ENCODE peak calls at places on chromosome 11, in six cellular contexts. K, T, H, X, O and N are unnamed samples.

GRCh38 chr11:7484645-7485044 is 661 bp upstream of the OLFML1 start:
- DNase-seq in K (no peak), T (no peak), H (no peak), X (no peak), O (no peak), N (no peak)

GRCh38 chr11:75481602-75482309 is 44.0 kb downstream of the GDPD5 start:
- DNase-seq in K (no peak), T (no peak), H (no peak), X (no peak), O (no peak), N (no peak)

GRCh38 chr11:14259870-14260269 is 99.1 kb downstream of the RRAS2 start:
- DNase-seq in K (no peak), T (no peak), H (no peak), X (no peak), O (no peak), N (no peak)

GRCh38 chr11:105719073-105719846 is 109.4 kb downstream of the GRIA4 start:
- DNase-seq in K (peak; percentile 92), T (peak; percentile 10), H (no peak), X (peak; percentile 62), O (peak; percentile 35), N (no peak)

GRCh38 chr11:114326151-114326550 is 30.0 kb downstream of the NNMT start:
- DNase-seq in K (no peak), T (no peak), H (no peak), X (no peak), O (no peak), N (no peak)

GRCh38 chr11:71240865-71241691 is 11.3 kb downstream of the SHANK2 start:
- DNase-seq in K (peak; percentile 94), T (peak; percentile 38), H (no peak), X (peak; percentile 88), O (peak; percentile 38), N (peak; percentile 88)

GRCh38 chr11:11577246-11577855 is 44.5 kb downstream of the GALNT18 start:
- DNase-seq in K (peak; percentile 50), T (no peak), H (no peak), X (no peak), O (no peak), N (no peak)

GRCh38 chr11:123833095-123833494 is 26.9 kb upstream of the OR6M1 start:
- DNase-seq in K (no peak), T (no peak), H (no peak), X (no peak), O (no peak), N (no peak)

GRCh38 chr11:86483591-86484163 is 109.0 kb downstream of the CCDC81 start:
- DNase-seq in K (no peak), T (no peak), H (no peak), X (no peak), O (no peak), N (no peak)

GRCh38 chr11:76115555-76115954 is 90.7 kb downstream of the WNT11 start:
- DNase-seq in K (no peak), T (no peak), H (no peak), X (no peak), O (no peak), N (no peak)

GRCh38 chr11:87368151-87368550 is 330.4 kb downstream of the TMEM135 start:
- DNase-seq in K (no peak), T (no peak), H (no peak), X (no peak), O (no peak), N (no peak)

GRCh38 chr11:61855939-61856730 is 28.0 kb downstream of the FADS2 start:
- DNase-seq in K (peak; percentile 11), T (no peak), H (peak; percentile 37), X (no peak), O (no peak), N (peak; percentile 24)

GRCh38 chr11:56783448-56784041 is 35.0 kb upstream of the OR9G4 start:
- DNase-seq in K (peak; percentile 54), T (peak; percentile 25), H (no peak), X (peak; percentile 77), O (no peak), N (no peak)

GRCh38 chr11:34075178-34075820 is 23.8 kb downstream of the CAPRIN1 start:
- DNase-seq in K (peak; percentile 77), T (no peak), H (no peak), X (peak; percentile 79), O (no peak), N (no peak)

GRCh38 chr11:45756384-45757010 is 48.5 kb upstream of the SLC35C1 start:
- DNase-seq in K (no peak), T (no peak), H (no peak), X (no peak), O (no peak), N (no peak)

GRCh38 chr11:73585834-73586575 is 11.9 kb downstream of the FAM168A start:
- DNase-seq in K (peak; percentile 90), T (no peak), H (no peak), X (peak; percentile 23), O (no peak), N (no peak)

GRCh38 chr11:127106142-127106541 is 105.6 kb upstream of the KIRREL3 start:
- DNase-seq in K (peak; percentile 12), T (no peak), H (no peak), X (peak; percentile 28), O (no peak), N (no peak)

GRCh38 chr11:31798057-31799035 is 12.8 kb downstream of the PAX6 start:
- DNase-seq in K (no peak), T (no peak), H (peak; percentile 42), X (no peak), O (no peak), N (no peak)

GRCh38 chr11:17430616-17431015 is 42.2 kb upstream of the KCNJ11 start:
- DNase-seq in K (no peak), T (no peak), H (no peak), X (no peak), O (no peak), N (no peak)

GRCh38 chr11:68832476-68833176 is 9.1 kb downstream of the CPT1A start:
- DNase-seq in K (no peak), T (no peak), H (no peak), X (peak; percentile 39), O (no peak), N (no peak)

GRCh38 chr11:68837583-68838571 is 3.8 kb downstream of the CPT1A start:
- DNase-seq in K (no peak), T (no peak), H (no peak), X (no peak), O (no peak), N (no peak)

GRCh38 chr11:68835749-68836148 is 6.0 kb downstream of the CPT1A start:
- DNase-seq in K (no peak), T (no peak), H (no peak), X (no peak), O (no peak), N (no peak)

GRCh38 chr11:68838572-68838964 is 3.1 kb downstream of the CPT1A start:
- DNase-seq in K (no peak), T (no peak), H (no peak), X (peak; percentile 34), O (no peak), N (no peak)

DNA sequence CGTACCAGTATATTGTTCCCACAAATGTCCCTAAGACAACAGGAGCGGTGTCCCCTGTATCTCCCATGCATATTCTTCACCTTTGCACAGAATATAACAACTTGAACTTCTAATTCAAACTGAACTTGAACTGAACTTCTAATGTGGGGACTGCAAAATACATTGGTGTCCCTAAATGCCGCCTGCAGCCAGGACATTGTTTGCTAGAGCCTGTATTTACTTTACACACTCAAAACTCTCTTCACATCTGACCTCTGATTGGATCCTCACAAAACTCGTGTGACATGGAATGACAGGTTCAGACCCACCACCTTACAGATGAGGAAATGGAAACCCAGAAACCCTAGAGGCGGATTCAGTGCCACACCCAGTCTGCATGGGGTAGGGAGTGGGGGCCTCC is 6.4 kb downstream of the CPT1A start:
- DNase-seq in K (no peak), T (no peak), H (no peak), X (no peak), O (no peak), N (no peak)
- H3K4me1 ChIP-seq in K (peaks cover 24% of the 10 kb centered on the region), T (peaks cover 33% of the 10 kb centered on the region), H (peaks cover 73% of the 10 kb centered on the region), X (peaks cover 41% of the 10 kb centered on the region), O (peaks cover 15% of the 10 kb centered on the region), N (peaks cover 11% of the 10 kb centered on the region)

GRCh38 chr11:130729678-130730300 is 186.5 kb downstream of the SNX19 start:
- DNase-seq in K (no peak), T (no peak), H (no peak), X (no peak), O (no peak), N (no peak)
- H3K4me3 ChIP-seq in K (no peak overlapping the region), T (no peak overlapping the region), H (no peak overlapping the region), X (peak overlapping the region; percentile 30), O (no peak overlapping the region), N (no peak overlapping the region)

GRCh38 chr11:129055196-129055595 is 112.5 kb upstream of the TP53AIP1 start:
- DNase-seq in K (no peak), T (no peak), H (no peak), X (no peak), O (no peak), N (no peak)
- H3K4me1 ChIP-seq in K (no peaks in the 10 kb centered on the region), T (peaks cover 4% of the 10 kb centered on the region), H (no peaks in the 10 kb centered on the region), X (no peaks in the 10 kb centered on the region), O (no peaks in the 10 kb centered on the region), N (no peaks in the 10 kb centered on the region)

GRCh38 chr11:27469333-27469680 is 3.3 kb downstream of the LGR4 start:
- DNase-seq in K (no peak), T (no peak), H (no peak), X (peak; percentile 42), O (no peak), N (no peak)
- H3K4me3 ChIP-seq in K (no peak overlapping the region), T (peak overlapping the region; percentile 89), H (peak overlapping the region; percentile 76), X (peak overlapping the region; percentile 92), O (no peak overlapping the region), N (peak overlapping the region; percentile 91)